ENCODE peak calls at places on chromosomes 11 and 22, in seven cellular contexts. V is IMR-90, I is mesenchymal stem cell, D is mesendoderm, E is neuronal stem cell, T is H1, G is trophoblast cell. J is an unnamed sample.
A peak's percentile ranks its signal among the peaks of the same experiment; 100 is the strongest.

GRCh38 chr11:26017322-26017860 is 314.5 kb upstream of the ANO3 start:
- DNase-seq in T (no peak), I (no peak), G (no peak), V (no peak), E (no peak), D (no peak), J (no peak)

GRCh38 chr11:12303431-12304149 is 73.8 kb upstream of the PARVA start:
- DNase-seq in V (no peak), I (no peak), G (no peak), D (no peak), T (no peak), E (no peak), J (no peak)

GRCh38 chr11:95134491-95134890 is 44.8 kb downstream of the ENDOD1 start:
- DNase-seq in G (peak; percentile 94), E (no peak), V (peak; percentile 51), D (no peak), T (no peak), I (peak; percentile 64), J (no peak)

GRCh38 chr22:32567544-32567943 is 92.9 kb downstream of the FBXO7 start:
- DNase-seq in I (no peak), D (no peak), E (no peak), G (no peak), V (no peak), T (no peak), J (no peak)

GRCh38 chr11:31810779-31811647 is at the start of gene PAX6:
- DNase-seq in V (peak; percentile 19), D (peak; percentile 88), G (peak; percentile 70), I (no peak), E (peak; percentile 97), T (peak; percentile 87), J (peak; percentile 88)

GRCh38 chr11:42338056-42338455 is 878.6 kb upstream of the LRRC4C start:
- DNase-seq in T (no peak), V (no peak), E (no peak), G (peak; percentile 1), I (no peak), D (peak; percentile 10), J (no peak)

GRCh38 chr11:134656861-134657540 is 245.0 kb upstream of the B3GAT1 start:
- DNase-seq in E (no peak), T (peak; percentile 35), I (no peak), V (no peak), D (no peak), G (peak; percentile 75), J (no peak)

GRCh38 chr11:68546555-68546954 is 86.0 kb downstream of the PPP6R3 start:
- DNase-seq in G (no peak), I (peak; percentile 52), V (peak; percentile 47), D (peak; percentile 28), T (no peak), E (no peak), J (no peak)

GRCh38 chr22:41910050-41910598 is 4.8 kb downstream of the SHISA8 start:
- DNase-seq in G (peak; percentile 69), T (peak; percentile 78), D (peak; percentile 44), V (no peak), E (no peak), I (no peak), J (peak; percentile 78)

GRCh38 chr11:6737872-6738466 is 33.8 kb downstream of the OR2AG2 start:
- DNase-seq in I (peak; percentile 51), G (peak; percentile 75), V (peak; percentile 34), T (peak; percentile 47), E (no peak), D (peak; percentile 56), J (peak; percentile 38)

GRCh38 chr11:19931141-19931767 is 218.6 kb downstream of the NAV2 start:
- DNase-seq in V (no peak), E (no peak), I (peak; percentile 86), G (no peak), D (no peak), T (no peak), J (no peak)

GRCh38 chr11:9092085-9092484 is 686 bp upstream of the SCUBE2 start:
- DNase-seq in T (no peak), D (no peak), I (no peak), E (no peak), V (no peak), G (no peak), J (no peak)

GRCh38 chr11:134120143-134120850 is 51.4 kb downstream of the JAM3 start:
- DNase-seq in E (no peak), D (no peak), G (peak; percentile 64), T (no peak), V (peak; percentile 97), I (peak; percentile 97), J (no peak)

GRCh38 chr11:28476053-28476452 is 367.9 kb downstream of the METTL15 start:
- DNase-seq in D (no peak), V (no peak), I (no peak), G (no peak), T (no peak), E (no peak), J (no peak)

GRCh38 chr11:118898400-118899295 is 15.0 kb downstream of the CXCR5 start:
- DNase-seq in D (no peak), G (no peak), T (no peak), E (no peak), I (no peak), V (no peak), J (no peak)

GRCh38 chr11:86695391-86695790 is 23.0 kb upstream of the ME3 start:
- DNase-seq in G (no peak), E (no peak), T (no peak), V (peak; percentile 14), I (peak; percentile 30), D (no peak), J (no peak)

GRCh38 chr22:17172172-17172833 is 13.2 kb upstream of the HDHD5 start:
- DNase-seq in V (no peak), T (no peak), G (peak; percentile 68), D (no peak), E (no peak), I (no peak), J (peak; percentile 66)

GRCh38 chr11:22193348-22194051 is 615 bp downstream of the ANO5 start:
- DNase-seq in D (peak; percentile 83), I (no peak), E (peak; percentile 47), T (peak; percentile 67), V (no peak), G (no peak), J (peak; percentile 68)

DNA sequence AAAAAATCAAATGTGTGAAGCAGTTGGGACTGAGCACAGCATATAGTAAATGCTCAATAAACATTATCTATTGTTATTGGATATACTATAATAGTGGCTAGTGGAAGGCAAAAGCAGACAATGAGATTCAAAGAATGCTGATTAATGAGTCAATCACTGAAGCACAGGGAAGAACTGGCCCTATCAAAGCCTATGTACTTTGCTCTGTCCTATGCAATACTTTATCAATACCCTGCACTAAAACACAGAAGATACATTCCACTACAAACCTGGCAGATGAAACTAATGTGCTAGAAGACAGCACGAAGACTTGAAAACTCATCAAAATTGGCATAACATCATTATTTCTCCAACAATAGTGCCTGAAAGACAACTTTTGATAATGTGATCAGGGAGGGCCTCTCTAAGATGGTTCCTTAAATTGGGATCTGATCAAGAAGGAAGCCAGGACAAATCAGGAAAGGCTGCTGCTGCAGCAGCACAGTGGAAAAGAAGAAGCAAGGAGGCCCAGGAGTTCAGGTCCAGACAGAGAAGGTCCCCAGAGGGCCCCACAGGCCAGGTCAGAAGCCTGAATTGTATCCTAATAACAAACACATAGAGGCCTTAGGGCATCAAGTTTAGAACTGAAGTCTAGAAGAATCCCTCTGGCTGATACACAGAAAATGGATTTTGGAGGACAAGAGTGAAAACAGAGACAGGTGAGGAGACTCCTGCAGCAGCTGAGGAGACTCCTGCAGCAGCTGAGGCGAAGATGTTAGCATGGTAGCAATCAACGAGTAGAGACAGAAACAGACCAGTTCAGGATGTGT is 18.6 kb downstream of the PI4KA start:
- DNase-seq in T (no peak), V (no peak), I (no peak), D (no peak), E (no peak), G (no peak), J (no peak)
- H2BK5ac ChIP-seq in T (no peak overlapping the region), V (no peak overlapping the region), I (no peak overlapping the region), D (no peak overlapping the region), E (no peak overlapping the region), G (no peak overlapping the region), J (no peak overlapping the region)

DNA sequence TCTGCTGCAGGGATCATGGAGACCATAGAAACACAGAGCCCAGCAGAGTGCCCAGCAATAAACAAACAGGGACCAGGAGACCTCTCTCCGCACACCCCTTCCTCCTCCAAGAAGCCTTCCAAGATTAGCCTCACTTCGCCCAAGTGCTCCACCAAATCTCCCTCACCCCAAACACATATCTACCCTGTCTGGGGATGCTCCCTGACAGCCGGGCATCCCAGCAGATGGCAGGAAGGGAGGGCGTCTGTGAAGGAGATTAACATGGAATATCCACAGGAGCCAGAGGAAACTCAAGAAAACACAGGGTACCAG is 26.5 kb downstream of the ARAP1 start:
- DNase-seq in V (no peak), T (no peak), G (no peak), D (no peak), I (no peak), E (no peak), J (no peak)
- H3K4me1 ChIP-seq in V (peaks cover 15% of the 10 kb centered on the region), T (peaks cover 2% of the 10 kb centered on the region), G (peaks cover 19% of the 10 kb centered on the region), D (peaks cover 10% of the 10 kb centered on the region), I (peaks cover 27% of the 10 kb centered on the region), E (peaks cover 4% of the 10 kb centered on the region), J (no peaks in the 10 kb centered on the region)

DNA sequence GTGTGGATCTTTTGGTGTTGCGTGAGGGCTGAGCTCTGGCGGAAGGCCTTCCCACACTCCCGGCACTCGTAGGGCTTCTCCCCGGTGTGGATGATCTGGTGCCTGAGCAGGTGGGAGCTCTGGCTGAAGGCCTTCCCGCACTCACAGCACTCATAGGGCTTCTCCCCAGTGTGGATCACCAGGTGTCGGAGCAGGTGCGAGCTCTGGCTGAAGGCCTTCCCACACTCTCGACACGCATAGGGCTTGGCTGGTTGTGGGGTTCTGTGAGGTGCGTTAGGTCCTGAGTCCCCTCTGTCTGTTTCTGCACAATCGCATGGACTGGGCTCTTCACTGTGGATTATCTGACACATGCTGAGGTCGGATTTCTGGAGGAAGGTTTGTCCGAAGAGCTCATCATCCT is 6.4 kb downstream of the ZNF70 start:
- DNase-seq in V (no peak), I (no peak), E (no peak), D (no peak), T (no peak), G (no peak), J (no peak)
- H2BK5ac ChIP-seq in V (no peak overlapping the region), I (no peak overlapping the region), E (no peak overlapping the region), D (no peak overlapping the region), T (no peak overlapping the region), G (no peak overlapping the region), J (no peak overlapping the region)

GRCh38 chr11:93841446-93841845 is 9.0 kb downstream of the VSTM5 start:
- DNase-seq in T (no peak), E (no peak), D (no peak), V (no peak), I (no peak), G (no peak), J (no peak)

GRCh38 chr11:93842034-93842433 is 8.4 kb downstream of the VSTM5 start:
- DNase-seq in T (no peak), E (no peak), I (no peak), V (no peak), D (no peak), G (no peak), J (no peak)

GRCh38 chr11:93842461-93842860 is 8.0 kb downstream of the VSTM5 start:
- DNase-seq in I (no peak), G (no peak), V (peak; percentile 71), D (no peak), E (no peak), T (no peak), J (peak; percentile 7)

GRCh38 chr11:93838967-93839366 is 11.5 kb downstream of the VSTM5 start:
- DNase-seq in G (no peak), E (no peak), T (no peak), V (no peak), D (no peak), I (no peak), J (peak; percentile 42)

GRCh38 chr11:93840981-93841380 is 9.4 kb downstream of the VSTM5 start:
- DNase-seq in I (no peak), E (no peak), V (no peak), G (no peak), T (no peak), D (no peak), J (peak; percentile 14)
- H3K4me1 ChIP-seq in I (peaks cover 2% of the 10 kb centered on the region), E (no peaks in the 10 kb centered on the region), V (peaks cover 2% of the 10 kb centered on the region), G (peaks cover 5% of the 10 kb centered on the region), T (no peaks in the 10 kb centered on the region), D (peaks cover 2% of the 10 kb centered on the region), J (no peaks in the 10 kb centered on the region)